ENCODE peak calls at places on chromosomes 1 and 21, in ten cellular contexts. One of them, this sample, is unnamed.

GRCh38 chr1:5752715-5753330 is 239.4 kb downstream of the NPHP4 start:
- DNase-seq in MCF 10A: no peak
- DNase-seq in chondrocyte: no peak
- DNase-seq in GM10248: no peak
- DNase-seq in D721Med: no peak
- DNase-seq in progenitor cell of endocrine pancreas: no peak
- DNase-seq in left ventricle myocardium inferior: no peak
- DNase-seq in hepatocyte: no peak
- DNase-seq in HFF-Myc: no peak
- DNase-seq in stomach: no peak
- DNase-seq in this sample: no peak

GRCh38 chr1:182259229-182259872 is 132.2 kb downstream of the GLUL start:
- DNase-seq in progenitor cell of endocrine pancreas: no peak
- DNase-seq in GM10248: no peak
- DNase-seq in hepatocyte: no peak
- DNase-seq in left ventricle myocardium inferior: peak; percentile 49
- DNase-seq in stomach: peak; percentile 75
- DNase-seq in HFF-Myc: peak; percentile 4
- DNase-seq in MCF 10A: peak; percentile 69
- DNase-seq in chondrocyte: no peak
- DNase-seq in D721Med: no peak
- DNase-seq in this sample: peak; percentile 73

GRCh38 chr1:63487336-63488065 is 35.5 kb downstream of the ITGB3BP start:
- DNase-seq in MCF 10A: peak; percentile 48
- DNase-seq in chondrocyte: no peak
- DNase-seq in stomach: no peak
- DNase-seq in progenitor cell of endocrine pancreas: no peak
- DNase-seq in D721Med: no peak
- DNase-seq in left ventricle myocardium inferior: no peak
- DNase-seq in GM10248: no peak
- DNase-seq in HFF-Myc: peak; percentile 45
- DNase-seq in hepatocyte: peak; percentile 9
- DNase-seq in this sample: no peak

GRCh38 chr21:46129846-46130651 is 25.3 kb downstream of the FTCD start:
- DNase-seq in progenitor cell of endocrine pancreas: no peak
- DNase-seq in chondrocyte: peak; percentile 77
- DNase-seq in stomach: no peak
- DNase-seq in left ventricle myocardium inferior: peak; percentile 14
- DNase-seq in GM10248: no peak
- DNase-seq in hepatocyte: no peak
- DNase-seq in MCF 10A: no peak
- DNase-seq in D721Med: no peak
- DNase-seq in HFF-Myc: no peak
- DNase-seq in this sample: no peak

GRCh38 chr21:39033878-39034589 is 149.2 kb downstream of the PSMG1 start:
- DNase-seq in stomach: peak; percentile 63
- DNase-seq in MCF 10A: no peak
- DNase-seq in GM10248: no peak
- DNase-seq in left ventricle myocardium inferior: no peak
- DNase-seq in HFF-Myc: no peak
- DNase-seq in chondrocyte: no peak
- DNase-seq in D721Med: no peak
- DNase-seq in hepatocyte: peak; percentile 67
- DNase-seq in progenitor cell of endocrine pancreas: no peak
- DNase-seq in this sample: no peak

GRCh38 chr1:192266645-192267044 is 50.1 kb upstream of the RGS21 start:
- DNase-seq in chondrocyte: no peak
- DNase-seq in stomach: no peak
- DNase-seq in left ventricle myocardium inferior: no peak
- DNase-seq in hepatocyte: no peak
- DNase-seq in MCF 10A: no peak
- DNase-seq in D721Med: no peak
- DNase-seq in progenitor cell of endocrine pancreas: no peak
- DNase-seq in GM10248: no peak
- DNase-seq in HFF-Myc: no peak
- DNase-seq in this sample: no peak

GRCh38 chr1:159929155-159930051 is 4.1 kb upstream of the TAGLN2 start:
- DNase-seq in HFF-Myc: no peak
- DNase-seq in D721Med: no peak
- DNase-seq in hepatocyte: no peak
- DNase-seq in GM10248: no peak
- DNase-seq in progenitor cell of endocrine pancreas: no peak
- DNase-seq in stomach: peak; percentile 55
- DNase-seq in MCF 10A: no peak
- DNase-seq in chondrocyte: no peak
- DNase-seq in left ventricle myocardium inferior: no peak
- DNase-seq in this sample: peak; percentile 64

GRCh38 chr21:17612023-17612564 is 607 bp downstream of the BTG3 start:
- DNase-seq in chondrocyte: no peak
- DNase-seq in GM10248: peak; percentile 23
- DNase-seq in MCF 10A: peak; percentile 75
- DNase-seq in left ventricle myocardium inferior: peak; percentile 22
- DNase-seq in D721Med: no peak
- DNase-seq in HFF-Myc: no peak
- DNase-seq in hepatocyte: peak; percentile 63
- DNase-seq in stomach: peak; percentile 48
- DNase-seq in progenitor cell of endocrine pancreas: peak; percentile 10
- DNase-seq in this sample: peak; percentile 30

GRCh38 chr1:192243721-192244120 is 73.1 kb upstream of the RGS21 start:
- DNase-seq in progenitor cell of endocrine pancreas: no peak
- DNase-seq in left ventricle myocardium inferior: no peak
- DNase-seq in stomach: no peak
- DNase-seq in GM10248: no peak
- DNase-seq in HFF-Myc: no peak
- DNase-seq in hepatocyte: no peak
- DNase-seq in chondrocyte: no peak
- DNase-seq in MCF 10A: no peak
- DNase-seq in D721Med: no peak
- DNase-seq in this sample: no peak

GRCh38 chr1:115648717-115649691 is 7.2 kb downstream of the VANGL1 start:
- DNase-seq in progenitor cell of endocrine pancreas: no peak
- DNase-seq in chondrocyte: no peak
- DNase-seq in HFF-Myc: no peak
- DNase-seq in stomach: no peak
- DNase-seq in hepatocyte: peak; percentile 26
- DNase-seq in D721Med: no peak
- DNase-seq in MCF 10A: no peak
- DNase-seq in left ventricle myocardium inferior: no peak
- DNase-seq in GM10248: peak; percentile 74
- DNase-seq in this sample: no peak

GRCh38 chr1:183582021-183582746 is 8.1 kb downstream of the NCF2 start:
- DNase-seq in stomach: no peak
- DNase-seq in hepatocyte: peak; percentile 15
- DNase-seq in D721Med: peak; percentile 42
- DNase-seq in MCF 10A: no peak
- DNase-seq in HFF-Myc: no peak
- DNase-seq in left ventricle myocardium inferior: no peak
- DNase-seq in progenitor cell of endocrine pancreas: no peak
- DNase-seq in GM10248: no peak
- DNase-seq in chondrocyte: no peak
- DNase-seq in this sample: no peak

GRCh38 chr1:183577897-183578470 is 12.3 kb downstream of the NCF2 start:
- DNase-seq in hepatocyte: no peak
- DNase-seq in GM10248: no peak
- DNase-seq in left ventricle myocardium inferior: no peak
- DNase-seq in progenitor cell of endocrine pancreas: no peak
- DNase-seq in HFF-Myc: no peak
- DNase-seq in MCF 10A: no peak
- DNase-seq in chondrocyte: no peak
- DNase-seq in stomach: no peak
- DNase-seq in D721Med: no peak
- DNase-seq in this sample: no peak

GRCh38 chr1:183578846-183579245 is 11.4 kb downstream of the NCF2 start:
- DNase-seq in hepatocyte: peak; percentile 30
- DNase-seq in chondrocyte: no peak
- DNase-seq in left ventricle myocardium inferior: no peak
- DNase-seq in progenitor cell of endocrine pancreas: no peak
- DNase-seq in HFF-Myc: no peak
- DNase-seq in MCF 10A: no peak
- DNase-seq in GM10248: no peak
- DNase-seq in stomach: peak; percentile 26
- DNase-seq in D721Med: no peak
- DNase-seq in this sample: no peak

GRCh38 chr1:183583466-183583865 is 6.8 kb downstream of the NCF2 start:
- DNase-seq in progenitor cell of endocrine pancreas: no peak
- DNase-seq in hepatocyte: no peak
- DNase-seq in GM10248: no peak
- DNase-seq in chondrocyte: no peak
- DNase-seq in D721Med: no peak
- DNase-seq in stomach: no peak
- DNase-seq in left ventricle myocardium inferior: no peak
- DNase-seq in HFF-Myc: no peak
- DNase-seq in MCF 10A: peak; percentile 84
- DNase-seq in this sample: no peak

GRCh38 chr1:183580281-183580682 is 10.0 kb downstream of the NCF2 start:
- DNase-seq in GM10248: peak; percentile 49
- DNase-seq in left ventricle myocardium inferior: no peak
- DNase-seq in progenitor cell of endocrine pancreas: no peak
- DNase-seq in MCF 10A: peak; percentile 50
- DNase-seq in HFF-Myc: no peak
- DNase-seq in hepatocyte: no peak
- DNase-seq in D721Med: peak; percentile 54
- DNase-seq in chondrocyte: no peak
- DNase-seq in stomach: no peak
- DNase-seq in this sample: no peak
- TF ChIP-seq CTCF in GM10248: peak; percentile 27
- TF ChIP-seq CTCF in left ventricle myocardium inferior: no peak
- TF ChIP-seq CTCF in progenitor cell of endocrine pancreas: peak; percentile 29
- TF ChIP-seq CTCF in MCF 10A: no peak
- TF ChIP-seq CTCF in HFF-Myc: peak; percentile 20
- TF ChIP-seq CTCF in hepatocyte: no peak
- TF ChIP-seq CTCF in D721Med: peak; percentile 30
- TF ChIP-seq CTCF in chondrocyte: peak; percentile 67
- TF ChIP-seq CTCF in stomach: no peak
- TF ChIP-seq CTCF in this sample: no peak

DNA sequence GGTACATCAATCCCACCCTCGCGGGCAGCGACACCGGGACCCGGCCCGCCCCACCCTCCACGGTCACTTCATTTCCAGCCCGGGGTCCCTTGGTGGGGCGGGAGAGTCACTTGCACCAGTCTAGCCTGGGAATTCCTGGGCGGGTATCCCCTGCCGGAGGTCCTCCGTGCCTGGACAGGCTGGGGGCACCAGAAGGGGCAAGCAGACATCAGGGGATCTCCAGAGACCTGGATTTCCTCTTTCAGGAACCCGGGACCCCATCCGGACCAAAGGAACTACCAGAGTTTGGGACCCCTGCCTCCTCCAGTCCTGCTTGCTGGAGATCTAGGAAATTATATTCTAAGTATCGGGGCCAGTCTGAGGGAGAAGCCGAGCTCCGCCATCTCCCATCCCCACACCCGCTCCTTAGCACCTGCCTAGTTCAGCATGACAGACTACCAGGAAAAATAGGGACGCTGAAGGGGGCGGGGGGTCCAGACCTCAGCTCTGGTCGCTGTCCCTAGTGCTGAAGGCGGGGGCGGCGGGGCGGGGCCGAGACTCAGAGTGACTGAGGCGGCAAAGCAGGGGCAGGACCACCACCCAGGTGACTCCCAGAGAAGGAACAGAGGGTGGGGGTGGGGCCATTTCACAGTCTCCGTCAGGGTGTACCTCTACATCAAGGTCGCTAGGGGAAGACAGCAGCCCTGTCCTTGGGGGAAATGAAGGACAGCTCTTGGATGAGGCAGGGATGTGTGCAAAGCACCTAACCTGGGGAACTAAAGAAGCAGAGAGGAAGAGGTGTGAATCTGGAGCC is 829 bp downstream of the HCN3 start:
- DNase-seq in stomach: peak; percentile 52
- DNase-seq in hepatocyte: peak; percentile 85
- DNase-seq in progenitor cell of endocrine pancreas: peak; percentile 81
- DNase-seq in GM10248: peak; percentile 74
- DNase-seq in D721Med: no peak
- DNase-seq in HFF-Myc: no peak
- DNase-seq in left ventricle myocardium inferior: peak; percentile 50
- DNase-seq in chondrocyte: no peak
- DNase-seq in MCF 10A: peak; percentile 72
- DNase-seq in this sample: peak; percentile 69
- TF ChIP-seq CTCF in stomach: no peak
- TF ChIP-seq CTCF in hepatocyte: no peak
- TF ChIP-seq CTCF in progenitor cell of endocrine pancreas: peak; percentile 52
- TF ChIP-seq CTCF in GM10248: peak; percentile 25
- TF ChIP-seq CTCF in D721Med: peak; percentile 35
- TF ChIP-seq CTCF in HFF-Myc: no peak
- TF ChIP-seq CTCF in left ventricle myocardium inferior: peak; percentile 23
- TF ChIP-seq CTCF in chondrocyte: peak; percentile 50
- TF ChIP-seq CTCF in MCF 10A: peak; percentile 62
- TF ChIP-seq CTCF in this sample: no peak

DNA sequence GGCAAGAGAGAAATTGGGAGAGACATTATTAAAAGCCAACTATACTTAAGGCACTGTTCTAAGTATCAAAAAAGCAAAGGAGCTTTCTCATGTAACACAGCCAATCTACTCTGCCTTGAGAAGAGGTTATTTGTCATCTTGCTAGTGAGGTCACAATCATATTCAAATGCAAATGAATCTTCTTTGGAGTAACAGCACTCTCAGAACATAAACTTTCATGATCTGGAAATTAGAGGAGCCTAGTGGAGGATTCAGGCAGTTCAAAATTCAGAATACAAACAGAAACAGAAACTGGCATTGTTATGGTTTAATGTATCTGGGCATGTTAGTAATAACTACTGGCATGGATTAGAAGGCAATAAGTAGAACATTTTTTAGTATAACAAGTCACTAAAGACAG is 57.4 kb downstream of the ARID4B start:
- DNase-seq in left ventricle myocardium inferior: no peak
- DNase-seq in MCF 10A: peak; percentile 39
- DNase-seq in stomach: no peak
- DNase-seq in HFF-Myc: peak; percentile 5
- DNase-seq in hepatocyte: no peak
- DNase-seq in GM10248: no peak
- DNase-seq in chondrocyte: no peak
- DNase-seq in progenitor cell of endocrine pancreas: no peak
- DNase-seq in D721Med: no peak
- DNase-seq in this sample: no peak
- TF ChIP-seq CTCF in left ventricle myocardium inferior: no peak
- TF ChIP-seq CTCF in MCF 10A: no peak
- TF ChIP-seq CTCF in stomach: no peak
- TF ChIP-seq CTCF in HFF-Myc: no peak
- TF ChIP-seq CTCF in hepatocyte: no peak
- TF ChIP-seq CTCF in GM10248: no peak
- TF ChIP-seq CTCF in chondrocyte: peak; percentile 29
- TF ChIP-seq CTCF in progenitor cell of endocrine pancreas: no peak
- TF ChIP-seq CTCF in D721Med: no peak
- TF ChIP-seq CTCF in this sample: no peak

DNA sequence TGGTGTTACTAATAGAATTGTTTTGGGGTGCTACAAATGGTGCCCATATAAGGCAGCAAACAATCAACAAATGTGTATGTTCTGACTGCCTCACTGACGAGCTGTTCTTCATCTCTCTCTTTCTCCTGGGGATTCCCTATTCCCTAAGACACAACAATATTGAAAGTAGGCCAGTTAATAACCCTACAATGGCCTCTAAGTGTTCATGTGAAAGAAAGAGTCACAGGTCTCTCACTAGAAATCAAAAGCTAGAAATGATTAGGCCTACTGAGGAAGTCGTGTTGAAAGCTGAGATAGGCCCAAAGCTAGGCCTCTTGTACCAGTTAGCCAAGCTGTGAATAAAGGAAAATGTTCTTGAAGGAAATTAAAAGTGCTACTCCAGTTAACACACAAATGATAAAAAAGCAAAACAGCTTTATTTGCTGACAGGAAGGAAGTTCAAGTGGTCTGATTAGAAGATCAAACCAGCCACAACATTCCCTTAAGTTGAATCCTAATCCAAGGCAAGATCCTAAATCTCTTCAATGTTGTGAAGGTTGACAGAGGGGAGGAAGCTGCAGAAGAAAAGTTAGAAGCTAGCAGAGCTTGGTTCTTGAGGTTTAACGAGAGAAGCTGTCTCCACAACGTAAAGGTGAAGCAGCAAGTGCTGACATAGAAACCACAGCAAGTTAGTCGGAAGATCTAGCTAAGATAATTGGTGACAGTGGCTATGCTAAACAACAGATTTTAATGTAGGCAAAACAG is 26.3 kb downstream of the ATP2B4 start:
- DNase-seq in progenitor cell of endocrine pancreas: no peak
- DNase-seq in hepatocyte: no peak
- DNase-seq in MCF 10A: no peak
- DNase-seq in GM10248: no peak
- DNase-seq in left ventricle myocardium inferior: no peak
- DNase-seq in D721Med: no peak
- DNase-seq in HFF-Myc: no peak
- DNase-seq in chondrocyte: no peak
- DNase-seq in stomach: no peak
- DNase-seq in this sample: no peak
- TF ChIP-seq CTCF in progenitor cell of endocrine pancreas: no peak
- TF ChIP-seq CTCF in hepatocyte: no peak
- TF ChIP-seq CTCF in MCF 10A: no peak
- TF ChIP-seq CTCF in GM10248: no peak
- TF ChIP-seq CTCF in left ventricle myocardium inferior: no peak
- TF ChIP-seq CTCF in D721Med: no peak
- TF ChIP-seq CTCF in HFF-Myc: no peak
- TF ChIP-seq CTCF in chondrocyte: no peak
- TF ChIP-seq CTCF in stomach: no peak
- TF ChIP-seq CTCF in this sample: no peak